ENCODE peak calls at places on chromosome 14, in eight cellular contexts. D is osteocyte, S is astrocyte of the spinal cord, U is natural killer cell, P is Caco-2, V is tibial artery, B is tibial nerve, N is body of pancreas. H is an unnamed sample.

GRCh38 chr14:30982583-30982982 is 42.9 kb upstream of the AP4S1 start:
- DNase-seq in P (no peak), N (no peak), S (no peak), B (no peak), V (no peak), U (no peak), D (no peak), H (no peak)

GRCh38 chr14:22854963-22855724 is 16.4 kb upstream of the LRP10 start:
- DNase-seq in U (no peak), S (no peak), D (no peak), N (no peak), B (no peak), V (peak), P (no peak), H (no peak)

GRCh38 chr14:101812071-101812470 is 50.6 kb downstream of the PPP2R5C start:
- DNase-seq in B (no peak), D (no peak), V (no peak), U (no peak), N (no peak), S (no peak), P (no peak), H (peak)

GRCh38 chr14:88323086-88323519 is at the start of gene KCNK10:
- DNase-seq in N (no peak), P (no peak), S (peak), B (no peak), D (no peak), U (no peak), V (no peak), H (peak)

GRCh38 chr14:103102689-103103260 is 8.2 kb downstream of the EXOC3L4 start:
- DNase-seq in B (no peak), D (no peak), U (no peak), S (no peak), V (no peak), N (no peak), P (no peak), H (no peak)

GRCh38 chr14:76051717-76052459 is 66.3 kb downstream of the IFT43 start:
- DNase-seq in S (no peak), P (no peak), D (no peak), V (no peak), U (no peak), N (no peak), B (no peak), H (no peak)

GRCh38 chr14:70036665-70037064 is 152.1 kb downstream of the SLC8A3 start:
- DNase-seq in N (no peak), S (no peak), V (no peak), B (no peak), D (no peak), P (no peak), U (no peak), H (no peak)

GRCh38 chr14:101687756-101688546 is 73.6 kb upstream of the PPP2R5C start:
- DNase-seq in N (no peak), B (no peak), D (no peak), U (no peak), P (no peak), V (no peak), S (no peak), H (no peak)

GRCh38 chr14:28759056-28759657 is 7.4 kb upstream of the FOXG1 start:
- DNase-seq in S (peak), V (no peak), P (no peak), D (no peak), U (no peak), B (no peak), N (no peak), H (no peak)

GRCh38 chr14:101937926-101938767 is 26.2 kb upstream of the DYNC1H1 start:
- DNase-seq in S (no peak), B (no peak), V (no peak), U (no peak), D (no peak), N (no peak), P (no peak), H (no peak)

GRCh38 chr14:72590577-72590976 is 303.3 kb downstream of the DPF3 start:
- DNase-seq in P (no peak), D (no peak), N (no peak), V (no peak), S (no peak), U (no peak), B (no peak), H (no peak)

GRCh38 chr14:89165189-89165809 is 251.7 kb downstream of the FOXN3 start:
- DNase-seq in P (no peak), S (no peak), D (no peak), N (no peak), V (no peak), B (no peak), U (no peak), H (no peak)

GRCh38 chr14:69643430-69644200 is 32.2 kb downstream of the SUSD6 start:
- DNase-seq in B (no peak), S (peak), N (peak), P (no peak), D (no peak), V (no peak), U (no peak), H (no peak)

GRCh38 chr14:104967414-104968152 is 10.6 kb downstream of the AHNAK2 start:
- DNase-seq in P (no peak), N (no peak), U (no peak), D (no peak), S (peak), B (no peak), V (peak), H (peak)

GRCh38 chr14:74302160-74302628 is 540 bp downstream of the ABCD4 start:
- DNase-seq in D (no peak), U (no peak), S (peak), P (no peak), V (no peak), N (no peak), B (no peak), H (no peak)

GRCh38 chr14:102671410-102671809 is 79.0 kb downstream of the RCOR1 start:
- DNase-seq in B (no peak), S (no peak), V (no peak), P (no peak), N (no peak), D (no peak), U (no peak), H (no peak)

GRCh38 chr14:89458713-89459112 is 41.7 kb upstream of the FOXN3 start:
- DNase-seq in V (no peak), B (no peak), N (no peak), U (no peak), P (peak), S (no peak), D (no peak), H (no peak)

GRCh38 chr14:75247939-75248338 is 30.7 kb upstream of the FOS start:
- DNase-seq in P (no peak), U (no peak), N (no peak), D (no peak), B (no peak), S (no peak), V (no peak), H (no peak)

GRCh38 chr14:35402323-35403084 is 2.0 kb downstream of the NFKBIA start:
- DNase-seq in B (peak), D (no peak), S (no peak), N (peak), P (no peak), U (peak), V (no peak), H (no peak)

GRCh38 chr14:67571275-67571990 is 28.6 kb downstream of the PIGH start:
- DNase-seq in D (no peak), V (peak), P (peak), B (peak), S (peak), U (peak), N (peak), H (peak)

GRCh38 chr14:24473211-24473610 is 30.6 kb upstream of the SDR39U1 start:
- DNase-seq in B (no peak), U (no peak), V (no peak), D (no peak), P (no peak), N (no peak), S (no peak), H (no peak)

GRCh38 chr14:72715910-72716268 is 178.0 kb downstream of the DPF3 start:
- DNase-seq in V (peak), S (no peak), D (no peak), B (no peak), U (no peak), N (no peak), P (no peak), H (no peak)

GRCh38 chr14:98210045-98210678 is 1061.8 kb downstream of the BCL11B start:
- DNase-seq in D (no peak), N (no peak), S (peak), P (no peak), B (no peak), V (no peak), U (no peak), H (no peak)

GRCh38 chr14:52802597-52802996 is 11.2 kb upstream of the GNPNAT1 start:
- DNase-seq in P (no peak), U (no peak), D (no peak), V (no peak), S (peak), B (no peak), N (no peak), H (no peak)

GRCh38 chr14:43003845-43004244 is 1397.2 kb downstream of the LRFN5 start:
- DNase-seq in P (no peak), N (no peak), U (no peak), V (no peak), B (no peak), S (peak), D (no peak), H (no peak)

GRCh38 chr14:24171422-24172260 is at the start of gene REC8:
- DNase-seq in S (peak), U (peak), N (peak), D (no peak), V (peak), B (peak), P (no peak), H (peak)

GRCh38 chr14:72000907-72001306 is 68.7 kb downstream of the RGS6 start:
- DNase-seq in S (no peak), B (peak), U (no peak), N (no peak), D (no peak), P (no peak), V (peak), H (no peak)

GRCh38 chr14:61147369-61147897 is 133.7 kb downstream of the TMEM30B start:
- DNase-seq in N (no peak), U (no peak), V (no peak), B (no peak), D (no peak), S (peak), P (no peak), H (no peak)

GRCh38 chr14:64946310-64947045 is 3.9 kb upstream of the GPX2 start:
- DNase-seq in D (no peak), V (no peak), N (no peak), S (no peak), P (no peak), B (no peak), U (no peak), H (no peak)

GRCh38 chr14:69606258-69606657 is 5.1 kb upstream of the SUSD6 start:
- DNase-seq in N (no peak), U (no peak), S (no peak), V (no peak), B (no peak), P (peak), D (no peak), H (no peak)

GRCh38 chr14:59275668-59276067 is 87.2 kb downstream of the DAAM1 start:
- DNase-seq in P (no peak), B (no peak), V (no peak), N (no peak), U (no peak), S (peak), D (no peak), H (no peak)

GRCh38 chr14:55957950-55958349 is 160.3 kb upstream of the PELI2 start:
- DNase-seq in V (no peak), D (no peak), N (no peak), B (no peak), S (no peak), P (no peak), U (no peak), H (no peak)

GRCh38 chr14:91143862-91144261 is 30.0 kb downstream of the DGLUCY start:
- DNase-seq in B (no peak), P (no peak), V (peak), S (no peak), U (no peak), D (no peak), N (peak), H (no peak)

GRCh38 chr14:32249780-32250179 is 46.7 kb upstream of the RNU6-8 start:
- DNase-seq in B (no peak), S (no peak), U (no peak), V (no peak), N (no peak), D (no peak), P (no peak), H (no peak)

GRCh38 chr14:32246751-32247150 is 43.7 kb upstream of the RNU6-8 start:
- DNase-seq in U (no peak), S (no peak), P (no peak), V (no peak), B (no peak), D (no peak), N (no peak), H (no peak)

GRCh38 chr14:32244404-32244803 is 41.3 kb upstream of the RNU6-8 start:
- DNase-seq in B (no peak), D (no peak), S (no peak), U (no peak), N (no peak), P (no peak), V (no peak), H (no peak)
- TF ChIP-seq CTCF in B (no peak), D (peak), S (peak), U (no peak), N (peak), P (no peak), V (no peak), H (peak)

GRCh38 chr14:95659986-95660385 is 26.2 kb upstream of the TCL1B start:
- DNase-seq in B (no peak), V (no peak), S (no peak), N (no peak), U (no peak), D (no peak), P (no peak), H (no peak)
- TF ChIP-seq CTCF in B (no peak), V (no peak), S (no peak), N (no peak), U (no peak), D (no peak), P (no peak), H (no peak)

GRCh38 chr14:49549446-49549845 is 36.7 kb downstream of the RPS29 start:
- DNase-seq in V (no peak), N (no peak), U (no peak), D (peak), B (no peak), P (no peak), S (no peak), H (no peak)

GRCh38 chr14:49546766-49547165 is 39.4 kb downstream of the RPS29 start:
- DNase-seq in B (no peak), V (no peak), S (peak), N (no peak), P (no peak), D (no peak), U (no peak), H (no peak)

GRCh38 chr14:49549881-49550280 is 36.3 kb downstream of the RPS29 start:
- DNase-seq in N (no peak), P (no peak), V (no peak), B (no peak), D (peak), U (no peak), S (no peak), H (no peak)

GRCh38 chr14:49545071-49545470 is 41.1 kb downstream of the RPS29 start:
- DNase-seq in S (no peak), P (no peak), N (no peak), U (no peak), B (no peak), D (peak), V (no peak), H (no peak)

GRCh38 chr14:49545716-49546115 is 40.5 kb downstream of the RPS29 start:
- DNase-seq in U (no peak), P (no peak), V (no peak), N (no peak), B (no peak), S (no peak), D (peak), H (no peak)
- TF ChIP-seq CTCF in U (no peak), P (no peak), V (no peak), N (no peak), B (no peak), S (no peak), D (no peak), H (no peak)

DNA sequence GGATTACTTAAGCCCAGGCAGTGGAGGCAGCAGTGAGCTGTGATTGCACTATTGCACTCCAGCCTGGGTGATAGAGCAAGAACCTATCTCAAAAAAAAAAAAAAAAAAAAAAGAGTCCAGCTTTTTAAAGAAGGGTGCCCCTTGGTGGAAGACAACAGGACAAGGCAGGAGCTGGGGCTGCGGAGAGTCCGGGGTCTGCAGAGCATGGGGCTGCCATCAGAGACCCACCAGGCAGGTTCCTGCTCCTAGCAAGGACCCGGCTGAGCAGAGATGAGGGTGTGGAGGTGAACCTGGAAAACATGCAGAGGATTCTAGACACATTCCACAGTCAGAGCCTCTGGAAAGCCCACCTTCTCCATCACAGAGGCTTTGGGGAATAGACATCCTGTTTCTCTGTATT is 21.0 kb upstream of the CIPC start:
- DNase-seq in D (no peak), U (no peak), N (no peak), B (no peak), P (no peak), S (no peak), V (no peak), H (no peak)
- TF ChIP-seq CTCF in D (no peak), U (no peak), N (no peak), B (no peak), P (no peak), S (no peak), V (no peak), H (no peak)

GRCh38 chr14:65958664-65959562 is 527.3 kb upstream of the CCDC196 start:
- DNase-seq in P (no peak), V (no peak), S (peak), N (no peak), U (no peak), B (no peak), D (no peak), H (no peak)
- TF ChIP-seq CTCF in P (no peak), V (peak), S (peak), N (peak), U (peak), B (peak), D (peak), H (peak)

GRCh38 chr14:21825845-21826244 is 152.2 kb upstream of the OR4E1 start:
- DNase-seq in N (no peak), B (no peak), U (no peak), P (no peak), S (no peak), V (no peak), D (no peak), H (no peak)
- TF ChIP-seq CTCF in N (no peak), B (no peak), U (no peak), P (no peak), S (no peak), V (no peak), D (no peak), H (no peak)